ENCODE peak calls at places on chromosomes 2 and 18, in nine cellular contexts. U, Z, W, S, J, K, B, M and F are unnamed samples.
A peak's percentile ranks its signal among the peaks of the same experiment; 100 is the strongest.

GRCh38 chr2:1081411-1082225 is 131.0 kb downstream of the SNTG2 start:
- DNase-seq in J (no peak), B (no peak), W (no peak), S (no peak), U (no peak), Z (peak; percentile 1), M (peak; percentile 31), K (peak; percentile 75), F (no peak)

GRCh38 chr2:226215902-226216503 is 583.6 kb downstream of the IRS1 start:
- DNase-seq in W (peak; percentile 90), Z (peak; percentile 32), M (peak; percentile 38), J (peak; percentile 36), S (no peak), U (no peak), B (no peak), K (peak; percentile 67), F (peak; percentile 59)

GRCh38 chr2:235740821-235741220 is 247.0 kb downstream of the AGAP1 start:
- DNase-seq in Z (no peak), W (peak; percentile 65), U (no peak), K (peak; percentile 14), S (no peak), J (no peak), B (no peak), M (no peak), F (no peak)

GRCh38 chr2:163681765-163682164 is 54.0 kb downstream of the FIGN start:
- DNase-seq in B (no peak), W (no peak), S (no peak), Z (peak; percentile 93), U (peak; percentile 73), K (peak; percentile 50), M (peak; percentile 27), J (no peak), F (no peak)

GRCh38 chr2:241463276-241464135 is 44.9 kb downstream of the STK25 start:
- DNase-seq in U (no peak), M (no peak), S (no peak), K (no peak), W (no peak), J (no peak), Z (no peak), B (no peak), F (no peak)

GRCh38 chr18:8450013-8450412 is 159.2 kb upstream of the RAB12 start:
- DNase-seq in W (peak; percentile 75), S (no peak), K (peak; percentile 7), M (peak; percentile 49), Z (no peak), U (no peak), J (no peak), B (no peak), F (no peak)

GRCh38 chr2:68853035-68853434 is 18.2 kb downstream of the BMP10 start:
- DNase-seq in J (no peak), W (no peak), U (no peak), K (no peak), M (no peak), Z (no peak), S (no peak), B (no peak), F (no peak)

GRCh38 chr2:161796192-161796591 is 172.0 kb downstream of the SLC4A10 start:
- DNase-seq in S (no peak), K (no peak), U (no peak), M (no peak), J (no peak), W (no peak), B (no peak), Z (peak; percentile 17), F (no peak)

GRCh38 chr2:199452991-199453379 is 4.8 kb downstream of the SATB2 start:
- DNase-seq in U (no peak), W (no peak), Z (no peak), K (no peak), M (no peak), B (no peak), J (no peak), S (no peak), F (no peak)

GRCh38 chr2:237411683-237412349 is 2.1 kb downstream of the COL6A3 start:
- DNase-seq in Z (peak; percentile 67), M (no peak), W (no peak), B (no peak), S (no peak), K (peak; percentile 66), U (no peak), J (no peak), F (no peak)

GRCh38 chr2:204737296-204737695 is 192.0 kb downstream of the PARD3B start:
- DNase-seq in U (no peak), M (no peak), J (no peak), S (no peak), Z (no peak), B (no peak), K (no peak), W (no peak), F (no peak)

GRCh38 chr2:47888581-47889280 is 17.6 kb downstream of the FBXO11 start:
- DNase-seq in U (no peak), B (no peak), S (no peak), K (no peak), W (no peak), Z (peak; percentile 32), J (no peak), M (no peak), F (no peak)

GRCh38 chr2:127909019-127909418 is 23.3 kb upstream of the AMMECR1L start:
- DNase-seq in W (no peak), S (no peak), J (no peak), Z (no peak), B (no peak), K (no peak), M (no peak), U (no peak), F (no peak)

GRCh38 chr2:233799716-233800115 is 21.6 kb downstream of the MROH2A start:
- DNase-seq in M (no peak), S (no peak), U (no peak), Z (no peak), J (no peak), K (no peak), W (no peak), B (no peak), F (no peak)

GRCh38 chr2:220148849-220149248 is 521.4 kb downstream of the SLC4A3 start:
- DNase-seq in W (no peak), M (no peak), S (no peak), B (no peak), J (no peak), U (no peak), Z (peak; percentile 34), K (peak; percentile 24), F (no peak)

GRCh38 chr2:10375570-10376266 is 72.4 kb downstream of the ODC1 start:
- DNase-seq in S (no peak), Z (no peak), W (no peak), K (no peak), J (no peak), U (no peak), M (no peak), B (no peak), F (no peak)

DNA sequence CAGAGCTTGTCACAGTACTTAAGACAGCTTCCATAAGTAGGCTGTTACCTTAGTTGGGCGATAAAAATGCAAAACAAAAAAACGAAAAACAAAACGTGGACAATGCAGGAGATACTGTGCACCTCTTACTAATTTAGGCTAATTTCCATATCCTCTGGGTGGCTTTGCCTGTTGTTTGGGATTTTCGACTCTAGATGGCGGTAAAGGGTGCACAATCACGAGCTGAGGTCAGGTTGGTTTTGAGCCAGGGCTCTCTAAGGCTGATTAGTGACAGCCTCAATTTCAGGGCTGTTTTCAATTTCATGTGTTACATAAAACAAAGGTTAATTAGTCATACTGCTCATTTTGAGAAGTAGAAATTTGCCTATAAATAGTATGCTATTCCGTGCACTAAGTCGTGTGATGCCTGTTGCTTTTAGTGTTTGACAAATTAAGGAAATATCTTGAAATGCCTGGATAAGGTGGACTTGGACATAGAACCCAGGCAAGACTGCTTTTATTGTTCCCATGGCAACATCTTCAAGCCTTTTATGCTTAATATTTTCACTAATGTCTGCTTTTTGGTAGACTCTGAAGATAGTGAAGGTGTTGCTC is 493.1 kb downstream of the SOCS6 start:
- DNase-seq in M (peak; percentile 13), B (no peak), U (no peak), S (no peak), J (no peak), W (peak; percentile 86), K (no peak), Z (peak; percentile 60), F (no peak)
- TF ChIP-seq CTCF in M (peak; percentile 31), B (no peak), U (peak; percentile 59), S (no peak), J (peak; percentile 60), W (peak; percentile 42), K (peak; percentile 19), Z (peak; percentile 79), F (peak; percentile 18)

GRCh38 chr2:222052934-222053367 is 245.8 kb downstream of the PAX3 start:
- DNase-seq in J (no peak), K (no peak), Z (no peak), W (peak; percentile 82), U (no peak), S (no peak), B (no peak), M (no peak), F (no peak)
- TF ChIP-seq CTCF in J (peak; percentile 18), K (no peak), Z (no peak), W (peak; percentile 66), U (no peak), S (no peak), B (no peak), M (no peak), F (no peak)

DNA sequence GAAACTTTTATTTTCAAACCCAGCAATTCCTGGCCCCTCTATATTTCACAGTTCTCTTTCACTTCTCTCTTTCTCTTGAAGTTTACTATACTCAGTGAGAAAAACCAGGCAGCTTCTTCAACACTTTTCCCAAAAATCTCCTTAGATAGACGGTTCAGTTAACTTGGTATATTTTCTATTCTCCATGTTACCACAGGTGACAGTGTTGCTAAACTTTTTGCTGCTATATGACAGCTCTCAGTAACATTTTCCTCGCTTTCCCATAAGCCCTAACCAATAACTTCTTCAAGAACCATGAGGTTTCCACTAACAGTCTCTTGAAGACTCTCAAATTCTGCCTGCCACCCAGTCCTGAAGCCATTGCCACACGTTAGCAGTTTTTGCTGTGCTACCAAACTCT is 45.8 kb downstream of the CYBRD1 start:
- DNase-seq in M (no peak), U (no peak), Z (no peak), S (no peak), W (no peak), B (no peak), K (peak; percentile 19), J (no peak), F (no peak)
- TF ChIP-seq CTCF in M (no peak), U (no peak), Z (peak; percentile 19), S (no peak), W (no peak), B (no peak), K (no peak), J (no peak), F (no peak)

GRCh38 chr2:165920748-165921147 is 32.8 kb downstream of the TTC21B start:
- DNase-seq in U (no peak), S (no peak), B (no peak), J (no peak), M (no peak), K (no peak), W (no peak), Z (no peak), F (no peak)

GRCh38 chr2:165927774-165928173 is 25.8 kb downstream of the TTC21B start:
- DNase-seq in U (no peak), W (no peak), B (no peak), K (no peak), M (no peak), J (no peak), Z (no peak), S (no peak), F (no peak)

GRCh38 chr2:165927353-165927752 is 26.2 kb downstream of the TTC21B start:
- DNase-seq in B (no peak), J (no peak), W (no peak), M (no peak), S (no peak), U (no peak), K (peak; percentile 33), Z (peak; percentile 7), F (no peak)

GRCh38 chr2:165924950-165925349 is 28.6 kb downstream of the TTC21B start:
- DNase-seq in K (no peak), W (no peak), J (no peak), M (no peak), Z (no peak), U (no peak), B (no peak), S (no peak), F (no peak)
- TF ChIP-seq CTCF in K (no peak), W (no peak), J (peak; percentile 28), M (no peak), Z (no peak), U (no peak), B (no peak), S (no peak), F (no peak)